ENCODE peak calls at places on chromosome 5, in four cellular contexts. O, U, R and P are unnamed samples.
A peak's percentile ranks its signal among the peaks of the same experiment; 100 is the strongest.

GRCh38 chr5:52853573-52854163 is 66.0 kb downstream of the ITGA1 start:
- DNase-seq in U (peak; percentile 53), R (no peak), O (no peak), P (no peak)

GRCh38 chr5:126137771-126138474 is 285.3 kb upstream of the GRAMD2B start:
- DNase-seq in O (no peak), U (peak; percentile 53), R (no peak), P (no peak)

GRCh38 chr5:132060501-132061161 is at the start of gene IL3:
- DNase-seq in U (no peak), O (no peak), R (no peak), P (no peak)

GRCh38 chr5:139671096-139671841 is 23.1 kb downstream of the CXXC5 start:
- DNase-seq in R (no peak), U (no peak), O (peak; percentile 49), P (no peak)

GRCh38 chr5:32138839-32139493 is 35.2 kb downstream of the GOLPH3 start:
- DNase-seq in R (no peak), U (peak; percentile 67), O (peak; percentile 5), P (peak; percentile 28)

GRCh38 chr5:160793500-160793899 is 58.5 kb downstream of the ATP10B start:
- DNase-seq in U (no peak), O (no peak), R (no peak), P (no peak)

GRCh38 chr5:7902993-7903625 is 34.2 kb downstream of the MTRR start:
- DNase-seq in R (no peak), O (no peak), U (no peak), P (no peak)

GRCh38 chr5:127754259-127754658 is 51.1 kb downstream of the CCDC192 start:
- DNase-seq in U (peak; percentile 13), O (no peak), R (no peak), P (no peak)

GRCh38 chr5:73193592-73193991 is 20.6 kb downstream of the TMEM174 start:
- DNase-seq in U (no peak), R (no peak), O (no peak), P (no peak)

GRCh38 chr5:137146402-137146889 is 352.7 kb downstream of the SPOCK1 start:
- DNase-seq in O (no peak), R (peak; percentile 89), U (peak; percentile 100), P (no peak)

GRCh38 chr5:149824115-149824514 is 94.0 kb downstream of the PPARGC1B start:
- DNase-seq in O (no peak), R (peak; percentile 21), U (no peak), P (no peak)

GRCh38 chr5:14580037-14581034 is 1.3 kb upstream of the OTULINL start:
- DNase-seq in R (no peak), U (peak; percentile 53), O (no peak), P (no peak)

GRCh38 chr5:127355342-127355741 is 64.7 kb downstream of the MEGF10 start:
- DNase-seq in U (no peak), O (no peak), R (no peak), P (no peak)

GRCh38 chr5:62340392-62340791 is 34.4 kb downstream of the KIF2A start:
- DNase-seq in O (peak; percentile 10), U (peak; percentile 34), R (peak; percentile 64), P (no peak)

GRCh38 chr5:170554566-170555267 is 50.9 kb downstream of the KCNIP1 start:
- DNase-seq in O (no peak), U (no peak), R (peak; percentile 10), P (no peak)

GRCh38 chr5:144644317-144644716 is 473.6 kb downstream of the KCTD16 start:
- DNase-seq in R (no peak), U (no peak), O (no peak), P (no peak)

GRCh38 chr5:31554552-31554951 is 22.5 kb downstream of the C5orf22 start:
- DNase-seq in U (no peak), R (no peak), O (no peak), P (no peak)

GRCh38 chr5:178230879-178231735 is 1.5 kb downstream of the PHYKPL start:
- DNase-seq in R (no peak), U (peak; percentile 71), O (no peak), P (no peak)

GRCh38 chr5:61330341-61330878 is 1.6 kb upstream of the ZSWIM6 start:
- DNase-seq in U (peak; percentile 69), O (peak; percentile 77), R (peak; percentile 97), P (no peak)

GRCh38 chr5:156824800-156825199 is 25.3 kb upstream of the PPP1R2B start:
- DNase-seq in O (peak; percentile 65), U (peak; percentile 78), R (peak; percentile 80), P (no peak)

GRCh38 chr5:147578228-147579024 is 68.6 kb upstream of the DPYSL3 start:
- DNase-seq in O (peak; percentile 68), U (peak; percentile 80), R (peak; percentile 77), P (peak; percentile 32)

GRCh38 chr5:5179079-5179478 is 38.9 kb downstream of the ADAMTS16 start:
- DNase-seq in U (no peak), O (no peak), R (peak; percentile 66), P (no peak)

GRCh38 chr5:53782620-53783019 is 222.2 kb downstream of the NDUFS4 start:
- DNase-seq in O (peak; percentile 22), R (peak; percentile 67), U (no peak), P (no peak)

GRCh38 chr5:109516385-109516784 is 106.6 kb upstream of the PJA2 start:
- DNase-seq in U (peak; percentile 82), R (no peak), O (no peak), P (no peak)

GRCh38 chr5:54460181-54460919 is 4.9 kb downstream of the HSPB3 start:
- DNase-seq in O (no peak), U (peak; percentile 85), R (peak; percentile 27), P (no peak)

GRCh38 chr5:140131967-140132409 is 6.3 kb downstream of the IGIP start:
- DNase-seq in O (no peak), R (no peak), U (peak; percentile 97), P (no peak)

GRCh38 chr5:82074968-82075367 is 103.1 kb downstream of the ATG10 start:
- DNase-seq in R (peak; percentile 7), O (peak; percentile 29), U (no peak), P (no peak)

GRCh38 chr5:19923742-19924141 is 64.3 kb downstream of the CDH18 start:
- DNase-seq in U (no peak), R (no peak), O (no peak), P (no peak)

GRCh38 chr5:37533851-37534250 is 154.7 kb downstream of the WDR70 start:
- DNase-seq in O (no peak), R (no peak), U (peak; percentile 48), P (no peak)

GRCh38 chr5:989961-990530 is 18.6 kb upstream of the NKD2 start:
- DNase-seq in U (no peak), O (peak; percentile 85), R (peak; percentile 54), P (no peak)

GRCh38 chr5:169646856-169647255 is 9.8 kb downstream of the DOCK2 start:
- DNase-seq in R (no peak), O (no peak), U (no peak), P (no peak)

GRCh38 chr5:74543162-74543995 is 97.1 kb downstream of the ENC1 start:
- DNase-seq in R (peak; percentile 97), O (peak; percentile 83), U (peak; percentile 92), P (peak; percentile 91)

GRCh38 chr5:33850100-33850594 is 41.6 kb downstream of the ADAMTS12 start:
- DNase-seq in U (peak; percentile 64), O (peak; percentile 52), R (peak; percentile 80), P (no peak)

GRCh38 chr5:158303883-158304282 is 444.9 kb upstream of the CLINT1 start:
- DNase-seq in R (no peak), U (no peak), O (no peak), P (no peak)

GRCh38 chr5:92468307-92468706 is 1085.2 kb upstream of the ARRDC3 start:
- DNase-seq in U (no peak), R (no peak), O (no peak), P (no peak)

GRCh38 chr5:26945881-26946280 is 92.5 kb downstream of the CDH9 start:
- DNase-seq in O (no peak), U (no peak), R (no peak), P (no peak)

GRCh38 chr5:170382790-170383189 is 6.4 kb downstream of the KCNMB1 start:
- DNase-seq in O (no peak), R (no peak), U (no peak), P (no peak)

GRCh38 chr5:168477060-168477459 is 9.2 kb upstream of the RARS1 start:
- DNase-seq in R (peak; percentile 49), U (peak; percentile 20), O (no peak), P (no peak)

GRCh38 chr5:57770029-57770428 is 287.4 kb upstream of the ACTBL2 start:
- DNase-seq in U (no peak), O (no peak), R (no peak), P (no peak)

DNA sequence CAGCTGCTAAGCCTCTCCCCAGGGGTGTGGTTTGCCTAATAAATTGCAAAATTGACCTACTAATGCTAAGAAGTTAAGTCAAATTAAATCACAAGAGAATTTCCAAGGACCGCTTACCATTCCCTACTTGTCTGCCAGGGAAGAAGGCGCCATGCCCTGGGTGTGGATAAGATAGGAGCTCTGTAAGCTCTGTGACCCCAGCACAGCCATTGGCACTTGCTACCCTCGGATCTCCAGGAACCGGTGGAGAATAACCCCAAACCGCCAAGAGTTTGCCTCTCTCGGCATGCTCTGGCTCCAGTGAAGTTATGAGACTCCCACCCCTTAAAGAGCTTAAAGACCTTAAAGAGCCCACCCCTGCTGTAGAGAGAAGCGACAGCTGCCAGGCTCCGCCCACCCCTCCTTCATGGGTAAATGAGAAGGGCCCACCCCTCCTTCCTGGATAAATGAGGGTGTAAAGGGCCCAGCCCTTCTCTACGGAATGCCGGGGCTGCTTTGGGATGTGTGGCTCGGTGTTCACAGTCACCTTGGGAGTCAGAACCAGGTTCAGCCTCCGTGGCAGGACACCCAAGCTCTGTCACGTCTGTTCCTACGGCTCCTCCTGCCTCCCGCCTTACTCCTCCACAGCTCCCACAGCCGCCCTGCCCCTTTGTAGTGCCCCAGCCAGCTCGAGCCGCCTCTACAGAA is 59.1 kb downstream of the NEURL1B start:
- DNase-seq in O (peak; percentile 84), R (peak; percentile 65), U (no peak), P (no peak)
- H3K4me3 ChIP-seq in O (peak overlapping the region; percentile 40), R (no peak overlapping the region), U (no peak overlapping the region), P (peak overlapping the region; percentile 63)

DNA sequence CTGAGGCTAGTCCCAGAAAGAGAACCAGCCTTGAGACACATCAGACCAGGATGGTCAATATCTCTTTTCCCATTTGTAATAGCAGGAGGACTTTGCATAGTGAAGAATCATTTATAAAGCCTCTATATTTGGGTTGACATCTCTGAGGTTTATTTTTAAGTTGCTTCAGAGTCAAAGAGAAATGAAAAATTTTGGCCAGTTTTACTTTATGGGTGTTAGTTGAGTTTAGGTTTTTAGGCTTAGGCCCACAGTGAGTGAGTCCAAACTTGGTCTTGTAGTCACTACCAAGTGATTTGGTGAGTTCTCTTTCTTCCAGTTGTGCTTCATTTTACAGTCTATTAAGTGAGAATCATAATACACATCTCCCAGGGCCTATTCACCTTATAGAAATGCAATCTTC is 5.3 kb upstream of the MEF2C start:
- DNase-seq in U (no peak), R (no peak), O (no peak), P (no peak)
- H3K9ac ChIP-seq in U (no peak overlapping the region), R (no peak overlapping the region), O (no peak overlapping the region), P (no peak overlapping the region)

GRCh38 chr5:88885043-88885442 is 2.1 kb upstream of the MEF2C start:
- DNase-seq in U (peak; percentile 36), R (no peak), O (no peak), P (no peak)

GRCh38 chr5:88886756-88887741 is 4.1 kb upstream of the MEF2C start:
- DNase-seq in U (peak; percentile 15), O (no peak), R (no peak), P (no peak)

GRCh38 chr5:88883566-88884434 is 816 bp upstream of the MEF2C start:
- DNase-seq in R (peak; percentile 62), O (peak; percentile 81), U (peak; percentile 90), P (no peak)

GRCh38 chr5:88884435-88884877 is 1.5 kb upstream of the MEF2C start:
- DNase-seq in O (no peak), U (peak; percentile 31), R (no peak), P (no peak)

GRCh38 chr5:88886252-88886651 is 3.3 kb upstream of the MEF2C start:
- DNase-seq in U (no peak), O (no peak), R (no peak), P (no peak)
- H3K4me3 ChIP-seq in U (peak overlapping the region; percentile 33), O (no peak overlapping the region), R (no peak overlapping the region), P (no peak overlapping the region)

GRCh38 chr5:135567661-135568060 is 11.1 kb downstream of the CXCL14 start:
- DNase-seq in R (peak; percentile 61), O (no peak), U (no peak), P (no peak)
- H3K9ac ChIP-seq in R (no peak overlapping the region), O (no peak overlapping the region), U (no peak overlapping the region), P (no peak overlapping the region)